ENCODE peak calls at places on chromosomes 3 and 15, in six cellular contexts. C is K562, G is stomach, N is SK-N-SH, B is esophagus muscularis mucosa, W is spleen. J is an unnamed sample.
A peak's percentile ranks its signal among the peaks of the same experiment; 100 is the strongest.

GRCh38 chr3:278300-279064 is 81.9 kb downstream of the CHL1 start:
- DNase-seq in W (no peak), C (no peak), G (no peak), N (no peak), B (no peak), J (peak; percentile 8)

GRCh38 chr3:194137314-194138097 is 1.6 kb downstream of the HES1 start:
- DNase-seq in W (peak; percentile 94), C (peak; percentile 59), G (peak; percentile 77), B (no peak), N (peak; percentile 74), J (peak; percentile 74)

GRCh38 chr3:159169828-159170227 is 368.0 kb downstream of the MFSD1 start:
- DNase-seq in C (no peak), W (no peak), B (no peak), N (no peak), G (no peak), J (no peak)

GRCh38 chr3:190384241-190384863 is 3.6 kb upstream of the CLDN16 start:
- DNase-seq in B (no peak), G (peak; percentile 49), C (no peak), N (no peak), W (no peak), J (peak; percentile 46)

GRCh38 chr3:30266536-30266935 is 339.9 kb upstream of the TGFBR2 start:
- DNase-seq in C (no peak), G (no peak), N (no peak), B (no peak), W (no peak), J (no peak)

GRCh38 chr3:14000556-14000955 is 120.7 kb upstream of the WNT7A start:
- DNase-seq in B (no peak), W (no peak), C (no peak), G (no peak), N (no peak), J (no peak)

GRCh38 chr3:57749542-57749941 is 6.6 kb upstream of the SLMAP start:
- DNase-seq in G (no peak), N (no peak), W (no peak), C (no peak), B (no peak), J (peak; percentile 16)

GRCh38 chr3:142976621-142977398 is 13.3 kb upstream of the PAQR9 start:
- DNase-seq in B (no peak), W (peak; percentile 87), N (peak; percentile 66), G (peak; percentile 72), C (peak; percentile 78), J (peak; percentile 26)

GRCh38 chr15:88610756-88611231 is 10.3 kb upstream of the AEN start:
- DNase-seq in C (no peak), G (no peak), N (no peak), W (no peak), B (no peak), J (no peak)

GRCh38 chr3:158434412-158435038 is 136.5 kb upstream of the MLF1 start:
- DNase-seq in N (peak; percentile 17), G (peak; percentile 56), B (no peak), C (peak; percentile 19), W (no peak), J (peak; percentile 55)

GRCh38 chr3:123791417-123791816 is 92.7 kb downstream of the MYLK start:
- DNase-seq in N (no peak), B (peak; percentile 64), C (no peak), W (no peak), G (no peak), J (no peak)

GRCh38 chr3:170196833-170197232 is 15.3 kb upstream of the PHC3 start:
- DNase-seq in B (no peak), C (no peak), W (no peak), N (no peak), G (no peak), J (no peak)

GRCh38 chr3:153051427-153052095 is 110.5 kb upstream of the RAP2B start:
- DNase-seq in N (no peak), W (no peak), C (peak; percentile 69), B (peak; percentile 57), G (no peak), J (peak; percentile 14)

GRCh38 chr15:28080386-28080785 is 18.7 kb downstream of the OCA2 start:
- DNase-seq in G (no peak), B (peak; percentile 62), W (no peak), N (no peak), C (no peak), J (no peak)

GRCh38 chr3:16807981-16808380 is 76.8 kb upstream of the PLCL2 start:
- DNase-seq in N (no peak), C (no peak), G (no peak), B (peak; percentile 60), W (no peak), J (no peak)

GRCh38 chr3:69081583-69082262 is 1.6 kb upstream of the UBA3 start:
- DNase-seq in C (peak; percentile 21), N (peak; percentile 38), W (no peak), G (no peak), B (no peak), J (no peak)

GRCh38 chr15:92772626-92773244 is 117.2 kb upstream of the FAM174B start:
- DNase-seq in W (no peak), C (no peak), B (no peak), N (no peak), G (no peak), J (no peak)

GRCh38 chr3:190012314-190012782 is 108.3 kb downstream of the P3H2 start:
- DNase-seq in N (no peak), W (no peak), G (no peak), C (no peak), B (no peak), J (no peak)

GRCh38 chr3:1954632-1955031 is 144.0 kb upstream of the CNTN4 start:
- DNase-seq in B (no peak), N (no peak), W (no peak), G (no peak), C (no peak), J (no peak)

GRCh38 chr3:157914882-157915281 is 191.3 kb downstream of the SHOX2 start:
- DNase-seq in G (no peak), C (no peak), W (no peak), N (no peak), B (no peak), J (no peak)

GRCh38 chr3:125573216-125573615 is 22.1 kb downstream of the OSBPL11 start:
- DNase-seq in N (no peak), C (no peak), G (no peak), W (no peak), B (no peak), J (no peak)

GRCh38 chr3:117790256-117790987 is 1080.8 kb downstream of the TUSC7 start:
- DNase-seq in G (no peak), C (no peak), N (no peak), B (no peak), W (no peak), J (no peak)

GRCh38 chr3:79018671-79019136 is 749.1 kb downstream of the ROBO1 start:
- DNase-seq in B (no peak), C (no peak), G (peak; percentile 49), N (peak; percentile 83), W (peak; percentile 78), J (peak; percentile 31)

GRCh38 chr15:92322566-92323355 is 70.9 kb upstream of the ST8SIA2 start:
- DNase-seq in N (no peak), G (no peak), B (no peak), C (no peak), W (no peak), J (no peak)

GRCh38 chr3:189849262-189849661 is 218.1 kb downstream of the TP63 start:
- DNase-seq in N (no peak), W (no peak), C (no peak), G (no peak), B (no peak), J (no peak)

GRCh38 chr3:71055602-71056001 is 527.9 kb downstream of the FOXP1 start:
- DNase-seq in B (no peak), W (no peak), N (no peak), C (no peak), G (no peak), J (no peak)

GRCh38 chr3:9352917-9353823 is 9.7 kb upstream of the THUMPD3 start:
- DNase-seq in W (peak; percentile 79), C (peak; percentile 72), B (no peak), N (peak; percentile 70), G (peak; percentile 65), J (peak; percentile 78)

GRCh38 chr3:138187296-138188012 is at the start of gene ARMC8:
- DNase-seq in W (peak; percentile 91), C (peak; percentile 56), G (peak; percentile 63), N (peak; percentile 85), B (no peak), J (peak; percentile 73)

GRCh38 chr15:80455051-80455648 is 51.0 kb downstream of the ARNT2 start:
- DNase-seq in B (no peak), N (no peak), C (no peak), W (no peak), G (no peak), J (no peak)

DNA sequence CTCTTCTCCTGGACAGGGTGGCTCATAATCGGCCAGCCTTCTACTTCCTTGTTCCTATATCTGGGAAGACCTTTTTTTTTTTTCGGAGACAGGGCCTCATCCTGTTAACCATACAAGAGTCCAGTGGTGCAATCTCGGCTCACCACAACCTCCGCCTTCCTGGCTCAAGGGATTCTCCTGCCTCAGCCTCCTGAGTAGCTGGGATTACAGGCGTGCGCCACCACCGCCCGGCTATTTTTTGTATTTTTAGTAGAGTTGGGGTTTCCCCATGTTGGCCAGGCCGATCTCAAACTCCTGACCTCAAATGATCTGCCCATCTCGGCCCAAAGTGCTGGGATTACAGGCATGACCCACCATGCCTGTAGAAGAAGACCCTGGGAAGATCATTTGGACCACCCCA is 4.5 kb downstream of the PLEKHO2 start:
- DNase-seq in W (no peak), G (no peak), N (no peak), B (no peak), C (no peak), J (no peak)
- H3K4me3 ChIP-seq in W (peak overlapping the region; percentile 92), G (peak overlapping the region; percentile 96), N (no peak overlapping the region), B (peak overlapping the region; percentile 99), C (no peak overlapping the region), J (no peak overlapping the region)

GRCh38 chr15:58396181-58396580 is 35.6 kb upstream of the LIPC start:
- DNase-seq in G (no peak), N (no peak), B (no peak), W (no peak), C (no peak), J (no peak)
- H3K4me1 ChIP-seq in G (peaks cover 8% of the 10 kb centered on the region), N (peaks cover 6% of the 10 kb centered on the region), B (peaks cover 6% of the 10 kb centered on the region), W (no peaks in the 10 kb centered on the region), C (no peaks in the 10 kb centered on the region), J (peaks cover 3% of the 10 kb centered on the region)

GRCh38 chr15:56464893-56465520 is at the start of gene MNS1:
- DNase-seq in W (peak; percentile 93), G (peak; percentile 92), B (peak; percentile 95), N (peak; percentile 93), C (peak; percentile 83), J (peak; percentile 90)
- TF ChIP-seq POLR2AphosphoS5 in W (peak; percentile 61), G (peak; percentile 82), B (peak; percentile 83), N (peak; percentile 45), C (no peak), J (peak; percentile 35)

GRCh38 chr15:33244471-33244870 is 50.0 kb upstream of the FMN1 start:
- DNase-seq in W (no peak), N (no peak), C (no peak), G (no peak), B (peak; percentile 60), J (no peak)
- H3K4me3 ChIP-seq in W (no peak overlapping the region), N (no peak overlapping the region), C (no peak overlapping the region), G (no peak overlapping the region), B (no peak overlapping the region), J (no peak overlapping the region)

GRCh38 chr3:141087071-141087824 is 36.1 kb downstream of the SPSB4 start:
- DNase-seq in W (peak; percentile 47), C (no peak), N (no peak), G (no peak), B (no peak), J (no peak)
- H3K4me1 ChIP-seq in W (no peaks in the 10 kb centered on the region), C (no peaks in the 10 kb centered on the region), N (peaks cover 69% of the 10 kb centered on the region), G (peaks cover 11% of the 10 kb centered on the region), B (peaks cover 28% of the 10 kb centered on the region), J (no peaks in the 10 kb centered on the region)